ENCODE peak calls at places on chromosomes 12 and 14, in five cellular contexts. U is K562, X is endothelial cell of umbilical vein, F is upper lobe of left lung, J is heart left ventricle. H is an unnamed sample. For H3K36me3 and H3K4me1, the result is how much of the 10 kb centered on the place peaks cover.

GRCh38 chr14:58501214-58501816 is 73.8 kb downstream of the KIAA0586 start:
- DNase-seq in F (no peak), U (peak), J (no peak), X (peak), H (no peak)

GRCh38 chr14:62313228-62313627 is 551.0 kb downstream of the SNAPC1 start:
- DNase-seq in X (no peak), F (no peak), U (no peak), J (no peak), H (no peak)

GRCh38 chr14:99035712-99036593 is 236.0 kb downstream of the BCL11B start:
- DNase-seq in U (no peak), F (peak), X (no peak), J (peak), H (peak)

GRCh38 chr12:107467716-107468115 is 217.9 kb upstream of the PWP1 start:
- DNase-seq in F (no peak), J (no peak), U (no peak), X (no peak), H (no peak)

GRCh38 chr12:107990325-107990724 is 138.8 kb upstream of the WSCD2 start:
- DNase-seq in J (no peak), F (no peak), X (peak), U (peak), H (no peak)

GRCh38 chr14:60199321-60199720 is 34.1 kb upstream of the DHRS7 start:
- DNase-seq in J (no peak), U (no peak), F (no peak), X (no peak), H (no peak)

GRCh38 chr12:124039276-124039675 is 66.3 kb downstream of the ZNF664 start:
- DNase-seq in J (no peak), X (no peak), F (no peak), U (no peak), H (no peak)

GRCh38 chr12:87981495-87981894 is 47.7 kb downstream of the C12orf50 start:
- DNase-seq in X (no peak), J (no peak), F (no peak), U (no peak), H (no peak)

GRCh38 chr14:44607701-44608100 is 100.6 kb upstream of the FSCB start:
- DNase-seq in J (no peak), X (no peak), U (no peak), F (no peak), H (no peak)

GRCh38 chr12:105218434-105218833 is 17.5 kb downstream of the APPL2 start:
- DNase-seq in X (no peak), F (peak), U (no peak), J (peak), H (no peak)

GRCh38 chr12:105221588-105222325 is 14.2 kb downstream of the APPL2 start:
- DNase-seq in J (no peak), X (no peak), F (peak), U (no peak), H (no peak)

GRCh38 chr12:105220929-105221290 is 15.1 kb downstream of the APPL2 start:
- DNase-seq in F (no peak), X (no peak), J (no peak), U (no peak), H (no peak)

GRCh38 chr12:105220150-105220928 is 15.6 kb downstream of the APPL2 start:
- DNase-seq in U (no peak), X (no peak), F (no peak), J (no peak), H (no peak)

GRCh38 chr12:105219261-105220018 is 16.5 kb downstream of the APPL2 start:
- DNase-seq in J (no peak), F (no peak), X (no peak), U (no peak), H (no peak)
- H3K36me3 ChIP-seq in J (under half), F (under half), X (under half), U (under half), H (half or more)

DNA sequence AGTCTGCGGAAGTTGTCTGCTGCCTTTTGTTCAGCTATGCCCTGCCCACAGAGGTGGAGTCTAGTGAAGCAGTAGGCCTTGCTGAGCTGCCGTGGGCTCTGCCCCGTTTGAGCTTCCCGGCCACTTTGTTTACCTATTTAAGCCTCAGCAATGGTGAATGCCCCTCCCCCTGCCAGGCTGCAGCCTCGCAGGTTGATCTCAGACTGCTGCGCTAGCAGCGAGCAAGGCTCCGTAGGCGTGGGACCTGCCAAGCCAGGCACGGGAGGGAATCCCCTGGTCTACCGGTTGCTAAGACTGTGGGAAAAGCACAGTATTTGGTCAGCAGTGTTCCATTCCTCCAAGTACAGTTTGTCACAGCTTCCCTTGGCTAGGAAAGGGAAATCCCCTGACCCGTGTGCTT is 143.6 kb downstream of the DYRK2 start:
- DNase-seq in F (peak), X (no peak), U (no peak), J (no peak), H (no peak)
- TF ChIP-seq POLR2A in F (no peak), X (no peak), U (no peak), J (no peak), H (no peak)

GRCh38 chr12:9759680-9760592 is 765 bp downstream of the CD69 start:
- DNase-seq in F (no peak), J (no peak), X (no peak), U (no peak), H (no peak)

GRCh38 chr12:9756756-9757155 is 3.9 kb downstream of the CD69 start:
- DNase-seq in J (no peak), X (no peak), F (no peak), U (no peak), H (no peak)

GRCh38 chr12:9758119-9758518 is 2.6 kb downstream of the CD69 start:
- DNase-seq in U (no peak), X (no peak), F (no peak), J (no peak), H (no peak)

GRCh38 chr12:9756174-9756573 is 4.5 kb downstream of the CD69 start:
- DNase-seq in F (no peak), J (no peak), U (no peak), X (no peak), H (no peak)

GRCh38 chr12:9757433-9758025 is 3.2 kb downstream of the CD69 start:
- DNase-seq in J (no peak), F (no peak), X (no peak), U (no peak), H (no peak)
- H3K4me1 ChIP-seq in J (under half), F (under half), X (under half), U (under half), H (under half)

DNA sequence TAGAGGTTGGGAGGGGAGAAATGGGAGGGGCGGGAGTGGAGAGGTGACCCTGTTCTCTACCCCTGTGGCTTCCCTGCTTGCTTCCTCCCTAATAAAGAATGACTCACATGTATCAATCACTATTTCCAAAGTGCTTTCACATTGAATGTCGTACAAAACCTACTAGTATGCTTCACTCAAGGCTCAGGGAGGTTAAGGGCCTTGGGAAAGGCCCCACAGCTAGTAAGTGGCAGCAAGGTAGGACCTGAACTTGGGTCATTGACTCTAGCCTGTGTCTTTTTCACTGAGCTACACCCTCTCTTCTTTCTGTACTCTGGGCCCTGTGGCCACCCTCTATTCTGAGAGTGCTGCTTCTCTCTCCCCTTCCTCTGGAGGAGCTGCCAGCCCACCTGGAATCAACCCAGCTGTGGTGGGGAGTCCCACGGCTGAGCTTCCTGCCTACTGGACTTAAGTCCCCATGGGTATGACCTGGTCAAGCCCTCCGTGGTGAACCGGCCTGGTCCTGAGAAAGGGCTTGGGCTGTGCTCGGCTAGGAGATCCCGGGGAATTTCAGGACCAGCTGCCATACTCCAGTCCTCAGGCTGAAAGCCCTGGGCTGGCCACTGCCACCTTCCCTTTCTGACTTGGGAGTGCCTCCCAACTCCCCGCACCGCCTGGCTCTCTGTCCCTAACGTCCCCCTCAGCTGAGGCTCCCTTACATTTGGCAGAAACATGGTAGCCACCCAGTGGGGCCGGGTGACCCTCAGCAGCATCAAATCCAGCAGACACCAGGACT is 13.0 kb downstream of the SLC48A1 start:
- DNase-seq in X (no peak), J (no peak), U (no peak), F (no peak), H (no peak)
- H3K36me3 ChIP-seq in X (under half), J (under half), U (half or more), F (half or more), H (half or more)

DNA sequence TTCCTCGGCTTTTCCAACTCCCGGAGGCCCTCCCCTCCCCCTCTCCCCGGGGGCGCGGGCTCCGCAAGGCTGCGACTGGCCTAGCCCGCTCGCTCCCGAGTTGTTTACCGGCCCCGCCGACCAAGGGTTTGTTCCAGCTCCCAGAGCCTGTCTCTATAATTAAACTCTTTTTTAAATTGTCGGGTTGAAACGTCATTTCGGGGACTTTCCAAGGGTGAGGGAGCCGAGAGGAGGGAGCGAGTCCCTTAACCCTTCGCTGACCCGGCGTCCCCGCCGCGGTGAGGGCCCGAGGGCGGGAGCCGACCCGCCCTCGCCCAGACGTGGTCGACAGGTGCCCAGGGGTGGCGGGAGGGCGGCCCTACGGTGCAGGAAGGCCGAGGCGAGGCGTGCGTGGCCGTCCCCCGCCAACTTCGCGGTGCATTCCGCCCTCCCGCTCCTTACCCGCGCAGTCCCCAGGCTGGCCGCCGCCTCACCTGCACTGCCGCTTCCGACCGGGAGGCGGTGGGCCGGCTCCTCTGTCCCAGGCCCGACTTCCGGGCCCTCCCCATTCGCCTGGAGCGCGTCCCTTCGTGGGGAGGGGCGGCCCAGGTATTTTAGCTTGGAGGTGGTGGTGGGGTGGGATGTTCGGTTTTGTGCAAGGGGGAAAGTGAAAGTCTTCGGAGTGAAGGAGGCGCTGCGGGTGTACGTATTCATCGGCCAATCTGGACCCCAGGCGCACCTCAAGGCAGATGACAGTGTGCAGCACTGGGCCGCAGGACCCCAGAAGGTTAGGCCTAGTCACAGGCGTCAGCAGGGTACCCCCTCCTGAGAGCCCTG is 2.9 kb upstream of the ZFP36L1 start:
- DNase-seq in X (peak), F (peak), U (peak), J (peak), H (peak)
- TF ChIP-seq POLR2A in X (peak), F (peak), U (peak), J (peak), H (peak)